ENCODE peak calls at places on chromosomes 1 and 21, in ten cellular contexts. One of them, this sample, is unnamed.

GRCh38 chr1:150566589-150567340 is 12.6 kb downstream of the MCL1 start:
- DNase-seq in HCT116: no peak
- DNase-seq in Peyer's patch: no peak
- DNase-seq in transverse colon: no peak
- DNase-seq in left lung: no peak
- DNase-seq in thoracic aorta: no peak
- DNase-seq in vagina: no peak
- DNase-seq in sigmoid colon: peak; percentile 63
- DNase-seq in keratinocyte: no peak
- DNase-seq in progenitor cell of endocrine pancreas: no peak
- DNase-seq in this sample: no peak

GRCh38 chr1:74726063-74726462 is 6.8 kb downstream of the CRYZ start:
- DNase-seq in sigmoid colon: no peak
- DNase-seq in Peyer's patch: no peak
- DNase-seq in HCT116: no peak
- DNase-seq in left lung: no peak
- DNase-seq in thoracic aorta: no peak
- DNase-seq in keratinocyte: no peak
- DNase-seq in transverse colon: no peak
- DNase-seq in progenitor cell of endocrine pancreas: no peak
- DNase-seq in vagina: no peak
- DNase-seq in this sample: no peak

GRCh38 chr1:8563944-8564537 is 246.1 kb downstream of the SLC45A1 start:
- DNase-seq in keratinocyte: no peak
- DNase-seq in sigmoid colon: no peak
- DNase-seq in Peyer's patch: no peak
- DNase-seq in progenitor cell of endocrine pancreas: no peak
- DNase-seq in vagina: no peak
- DNase-seq in thoracic aorta: no peak
- DNase-seq in left lung: no peak
- DNase-seq in HCT116: no peak
- DNase-seq in transverse colon: no peak
- DNase-seq in this sample: no peak

GRCh38 chr21:18155508-18156193 is 89.0 kb upstream of the CHODL start:
- DNase-seq in Peyer's patch: no peak
- DNase-seq in vagina: no peak
- DNase-seq in thoracic aorta: no peak
- DNase-seq in transverse colon: no peak
- DNase-seq in keratinocyte: no peak
- DNase-seq in progenitor cell of endocrine pancreas: no peak
- DNase-seq in HCT116: no peak
- DNase-seq in sigmoid colon: no peak
- DNase-seq in left lung: no peak
- DNase-seq in this sample: no peak

GRCh38 chr1:58396150-58396549 is 150.4 kb downstream of the OMA1 start:
- DNase-seq in transverse colon: no peak
- DNase-seq in left lung: no peak
- DNase-seq in Peyer's patch: no peak
- DNase-seq in sigmoid colon: no peak
- DNase-seq in thoracic aorta: no peak
- DNase-seq in progenitor cell of endocrine pancreas: no peak
- DNase-seq in keratinocyte: no peak
- DNase-seq in HCT116: no peak
- DNase-seq in vagina: no peak
- DNase-seq in this sample: no peak

GRCh38 chr1:203117611-203118575 is 9.6 kb upstream of the ADORA1 start:
- DNase-seq in keratinocyte: no peak
- DNase-seq in thoracic aorta: no peak
- DNase-seq in transverse colon: peak; percentile 71
- DNase-seq in left lung: peak; percentile 92
- DNase-seq in progenitor cell of endocrine pancreas: peak; percentile 82
- DNase-seq in vagina: peak; percentile 72
- DNase-seq in Peyer's patch: peak; percentile 70
- DNase-seq in sigmoid colon: peak; percentile 80
- DNase-seq in HCT116: peak; percentile 52
- DNase-seq in this sample: peak; percentile 92

GRCh38 chr1:184970691-184971161 is 3.6 kb downstream of the NIBAN1 start:
- DNase-seq in progenitor cell of endocrine pancreas: no peak
- DNase-seq in HCT116: no peak
- DNase-seq in sigmoid colon: no peak
- DNase-seq in Peyer's patch: no peak
- DNase-seq in keratinocyte: no peak
- DNase-seq in vagina: no peak
- DNase-seq in transverse colon: no peak
- DNase-seq in thoracic aorta: no peak
- DNase-seq in left lung: no peak
- DNase-seq in this sample: no peak

GRCh38 chr1:243883551-243883950 is 33.5 kb upstream of the AKT3 start:
- DNase-seq in thoracic aorta: no peak
- DNase-seq in keratinocyte: no peak
- DNase-seq in HCT116: no peak
- DNase-seq in vagina: no peak
- DNase-seq in left lung: no peak
- DNase-seq in Peyer's patch: no peak
- DNase-seq in progenitor cell of endocrine pancreas: no peak
- DNase-seq in transverse colon: no peak
- DNase-seq in sigmoid colon: no peak
- DNase-seq in this sample: no peak

GRCh38 chr1:228347181-228347580 is 59.5 kb downstream of the TRIM11 start:
- DNase-seq in vagina: no peak
- DNase-seq in HCT116: no peak
- DNase-seq in keratinocyte: no peak
- DNase-seq in sigmoid colon: peak; percentile 17
- DNase-seq in left lung: peak; percentile 37
- DNase-seq in progenitor cell of endocrine pancreas: no peak
- DNase-seq in Peyer's patch: peak; percentile 18
- DNase-seq in transverse colon: peak; percentile 0
- DNase-seq in thoracic aorta: no peak
- DNase-seq in this sample: no peak

GRCh38 chr1:215932558-215932957 is 365.5 kb downstream of the KCTD3 start:
- DNase-seq in left lung: no peak
- DNase-seq in progenitor cell of endocrine pancreas: no peak
- DNase-seq in transverse colon: no peak
- DNase-seq in thoracic aorta: no peak
- DNase-seq in HCT116: no peak
- DNase-seq in keratinocyte: no peak
- DNase-seq in sigmoid colon: no peak
- DNase-seq in Peyer's patch: no peak
- DNase-seq in vagina: no peak
- DNase-seq in this sample: no peak

GRCh38 chr1:209651148-209651547 is 1.1 kb downstream of the LAMB3 start:
- DNase-seq in vagina: no peak
- DNase-seq in progenitor cell of endocrine pancreas: no peak
- DNase-seq in keratinocyte: peak; percentile 66
- DNase-seq in HCT116: peak; percentile 67
- DNase-seq in transverse colon: peak; percentile 84
- DNase-seq in sigmoid colon: no peak
- DNase-seq in Peyer's patch: peak; percentile 84
- DNase-seq in thoracic aorta: no peak
- DNase-seq in left lung: peak; percentile 93
- DNase-seq in this sample: peak; percentile 91

GRCh38 chr1:190578015-190578414 is 100.4 kb upstream of the BRINP3 start:
- DNase-seq in transverse colon: no peak
- DNase-seq in thoracic aorta: no peak
- DNase-seq in Peyer's patch: no peak
- DNase-seq in HCT116: no peak
- DNase-seq in keratinocyte: no peak
- DNase-seq in progenitor cell of endocrine pancreas: no peak
- DNase-seq in sigmoid colon: no peak
- DNase-seq in left lung: no peak
- DNase-seq in vagina: no peak
- DNase-seq in this sample: no peak

GRCh38 chr1:159936284-159936904 is 9.0 kb downstream of the IGSF9 start:
- DNase-seq in keratinocyte: no peak
- DNase-seq in thoracic aorta: no peak
- DNase-seq in vagina: no peak
- DNase-seq in HCT116: no peak
- DNase-seq in transverse colon: peak; percentile 91
- DNase-seq in Peyer's patch: peak; percentile 95
- DNase-seq in progenitor cell of endocrine pancreas: peak; percentile 86
- DNase-seq in sigmoid colon: peak; percentile 81
- DNase-seq in left lung: peak; percentile 92
- DNase-seq in this sample: peak; percentile 93

GRCh38 chr1:3393024-3393986 is 61.2 kb upstream of the ARHGEF16 start:
- DNase-seq in thoracic aorta: no peak
- DNase-seq in keratinocyte: no peak
- DNase-seq in left lung: no peak
- DNase-seq in sigmoid colon: no peak
- DNase-seq in vagina: no peak
- DNase-seq in HCT116: no peak
- DNase-seq in progenitor cell of endocrine pancreas: peak; percentile 52
- DNase-seq in Peyer's patch: peak; percentile 66
- DNase-seq in transverse colon: peak; percentile 20
- DNase-seq in this sample: no peak
- TF ChIP-seq CTCF in thoracic aorta: no peak
- TF ChIP-seq CTCF in keratinocyte: no peak
- TF ChIP-seq CTCF in left lung: no peak
- TF ChIP-seq CTCF in sigmoid colon: no peak
- TF ChIP-seq CTCF in vagina: no peak
- TF ChIP-seq CTCF in HCT116: no peak
- TF ChIP-seq CTCF in progenitor cell of endocrine pancreas: no peak
- TF ChIP-seq CTCF in Peyer's patch: no peak
- TF ChIP-seq CTCF in transverse colon: no peak
- TF ChIP-seq CTCF in this sample: no peak

GRCh38 chr1:11180342-11180744 is 8.8 kb upstream of the ANGPTL7 start:
- DNase-seq in left lung: no peak
- DNase-seq in HCT116: no peak
- DNase-seq in keratinocyte: no peak
- DNase-seq in thoracic aorta: no peak
- DNase-seq in progenitor cell of endocrine pancreas: no peak
- DNase-seq in vagina: no peak
- DNase-seq in sigmoid colon: no peak
- DNase-seq in Peyer's patch: no peak
- DNase-seq in transverse colon: no peak
- DNase-seq in this sample: no peak
- TF ChIP-seq CTCF in left lung: no peak
- TF ChIP-seq CTCF in HCT116: no peak
- TF ChIP-seq CTCF in keratinocyte: no peak
- TF ChIP-seq CTCF in thoracic aorta: no peak
- TF ChIP-seq CTCF in progenitor cell of endocrine pancreas: no peak
- TF ChIP-seq CTCF in vagina: no peak
- TF ChIP-seq CTCF in sigmoid colon: no peak
- TF ChIP-seq CTCF in Peyer's patch: no peak
- TF ChIP-seq CTCF in transverse colon: no peak
- TF ChIP-seq CTCF in this sample: no peak

DNA sequence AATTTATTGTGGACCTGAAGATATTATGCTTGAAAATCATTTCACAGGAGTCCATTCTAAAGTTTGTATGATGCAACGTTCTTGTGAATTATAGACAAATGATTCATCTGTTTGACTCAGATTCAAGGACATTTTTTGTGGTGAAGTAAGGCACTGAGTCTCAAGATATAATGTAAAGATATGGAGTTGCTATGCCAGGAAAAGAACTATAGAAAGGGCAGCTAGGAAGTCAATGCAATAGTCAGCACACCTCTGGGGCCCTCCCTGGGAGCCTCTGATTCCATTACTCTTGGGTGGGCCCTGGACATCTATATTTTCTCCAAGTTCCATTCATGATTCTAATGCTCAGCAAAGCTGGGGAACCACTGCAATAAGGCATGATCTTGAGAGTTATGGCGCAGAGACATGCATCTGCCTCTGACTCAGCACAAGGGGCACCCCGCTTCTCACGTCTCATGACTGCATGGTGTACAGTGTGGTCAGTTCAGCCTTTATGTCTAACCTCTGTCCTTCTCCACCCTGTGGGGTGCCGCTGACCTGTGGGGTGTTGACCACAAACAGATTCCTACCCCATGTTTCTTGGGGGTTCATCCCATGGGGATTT is 34.1 kb downstream of the ETS2 start:
- DNase-seq in keratinocyte: no peak
- DNase-seq in sigmoid colon: no peak
- DNase-seq in vagina: peak; percentile 87
- DNase-seq in transverse colon: no peak
- DNase-seq in Peyer's patch: no peak
- DNase-seq in left lung: no peak
- DNase-seq in HCT116: peak; percentile 21
- DNase-seq in thoracic aorta: no peak
- DNase-seq in progenitor cell of endocrine pancreas: no peak
- DNase-seq in this sample: no peak
- TF ChIP-seq CTCF in keratinocyte: no peak
- TF ChIP-seq CTCF in sigmoid colon: no peak
- TF ChIP-seq CTCF in vagina: no peak
- TF ChIP-seq CTCF in transverse colon: no peak
- TF ChIP-seq CTCF in Peyer's patch: no peak
- TF ChIP-seq CTCF in left lung: no peak
- TF ChIP-seq CTCF in HCT116: no peak
- TF ChIP-seq CTCF in thoracic aorta: no peak
- TF ChIP-seq CTCF in progenitor cell of endocrine pancreas: no peak
- TF ChIP-seq CTCF in this sample: no peak

DNA sequence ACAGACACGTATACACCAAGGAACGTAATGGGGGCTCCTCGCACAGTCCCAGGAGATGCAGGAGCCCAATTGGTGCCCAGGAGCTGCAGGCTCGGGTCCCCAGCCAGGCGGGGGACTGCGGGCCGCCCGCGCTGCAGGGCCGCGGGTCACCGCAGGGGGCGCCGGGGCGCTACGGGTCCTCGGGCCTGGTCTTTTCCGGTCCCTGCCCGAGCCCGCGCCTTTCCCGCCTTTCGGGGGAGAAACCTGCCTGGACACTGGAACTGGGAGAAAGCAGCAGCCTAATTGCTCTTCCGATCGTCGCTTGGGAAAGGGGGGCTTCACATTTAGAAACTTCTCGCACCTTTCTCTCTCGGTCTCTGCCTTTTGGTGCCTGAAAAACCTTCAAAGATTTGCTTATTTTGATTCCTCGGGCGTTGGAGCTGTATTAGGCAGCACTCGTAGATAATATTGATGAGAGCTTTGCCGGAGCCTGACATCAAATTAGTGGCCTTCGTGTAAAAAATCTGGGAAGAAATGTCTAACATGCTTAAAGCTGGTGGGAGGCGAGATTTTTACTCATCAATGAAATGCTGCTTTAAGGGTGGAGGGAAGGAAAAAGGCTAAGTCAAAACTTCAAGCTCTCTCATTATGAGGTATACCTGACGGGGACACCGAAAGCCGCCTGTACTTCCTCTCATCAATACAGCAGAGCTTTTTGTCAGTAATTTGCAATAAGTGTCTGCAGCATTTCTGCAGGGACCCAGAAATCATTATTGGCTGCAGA is 12.6 kb upstream of the BARHL2 start:
- DNase-seq in HCT116: no peak
- DNase-seq in left lung: peak; percentile 73
- DNase-seq in thoracic aorta: no peak
- DNase-seq in keratinocyte: no peak
- DNase-seq in Peyer's patch: no peak
- DNase-seq in sigmoid colon: no peak
- DNase-seq in progenitor cell of endocrine pancreas: no peak
- DNase-seq in transverse colon: no peak
- DNase-seq in vagina: no peak
- DNase-seq in this sample: no peak
- TF ChIP-seq CTCF in HCT116: no peak
- TF ChIP-seq CTCF in left lung: no peak
- TF ChIP-seq CTCF in thoracic aorta: no peak
- TF ChIP-seq CTCF in keratinocyte: peak; percentile 24
- TF ChIP-seq CTCF in Peyer's patch: peak; percentile 31
- TF ChIP-seq CTCF in sigmoid colon: no peak
- TF ChIP-seq CTCF in progenitor cell of endocrine pancreas: peak; percentile 83
- TF ChIP-seq CTCF in transverse colon: peak; percentile 53
- TF ChIP-seq CTCF in vagina: no peak
- TF ChIP-seq CTCF in this sample: no peak